ENCODE peak calls at places on chromosomes 1 and 21, in five cellular contexts. M, Q, Y, O and F are unnamed samples.

GRCh38 chr1:173505401-173505800 is 28.3 kb downstream of the PRDX6 start:
- DNase-seq in Y (no peak), M (no peak), O (no peak), Q (no peak), F (no peak)

GRCh38 chr1:162854245-162854860 is 6.6 kb downstream of the CCDC190 start:
- DNase-seq in Y (peak; percentile 67), Q (peak; percentile 55), M (peak; percentile 90), O (peak; percentile 77), F (peak; percentile 73)

GRCh38 chr1:154765970-154766369 is 104.1 kb downstream of the KCNN3 start:
- DNase-seq in O (peak; percentile 63), Y (no peak), M (peak; percentile 29), Q (no peak), F (peak; percentile 25)

GRCh38 chr1:222976453-222976852 is 161.6 kb downstream of the DISP1 start:
- DNase-seq in M (no peak), O (no peak), Y (no peak), Q (no peak), F (no peak)

GRCh38 chr1:201546093-201546492 is 7.2 kb downstream of the NAV1 start:
- DNase-seq in O (no peak), M (no peak), Y (no peak), Q (no peak), F (no peak)

GRCh38 chr1:207672525-207673130 is 27.7 kb downstream of the CR1L start:
- DNase-seq in Q (no peak), Y (no peak), O (peak; percentile 27), M (peak; percentile 25), F (peak; percentile 45)

GRCh38 chr21:17577701-17578100 is 35.0 kb downstream of the BTG3 start:
- DNase-seq in M (no peak), Y (no peak), Q (no peak), O (no peak), F (no peak)

GRCh38 chr1:223411309-223411708 is 18.1 kb downstream of the CCDC185 start:
- DNase-seq in M (no peak), Q (peak; percentile 65), Y (no peak), O (peak; percentile 64), F (no peak)

GRCh38 chr1:172719694-172720138 is 60.8 kb downstream of the FASLG start:
- DNase-seq in Q (no peak), O (peak; percentile 65), M (peak; percentile 46), Y (peak; percentile 24), F (peak; percentile 31)

GRCh38 chr1:94953107-94953506 is 26.2 kb upstream of the CNN3 start:
- DNase-seq in Y (no peak), M (no peak), Q (no peak), O (no peak), F (no peak)

GRCh38 chr1:21901986-21902377 is 35.1 kb downstream of the HSPG2 start:
- DNase-seq in O (no peak), Q (no peak), M (no peak), Y (no peak), F (no peak)

GRCh38 chr1:240254778-240255291 is 163.2 kb downstream of the FMN2 start:
- DNase-seq in Y (no peak), M (no peak), Q (no peak), O (no peak), F (no peak)

GRCh38 chr1:225603538-225604354 is 49.2 kb downstream of the ENAH start:
- DNase-seq in Y (no peak), M (peak; percentile 51), O (peak; percentile 46), Q (no peak), F (no peak)

GRCh38 chr1:116826818-116827606 is 72.8 kb downstream of the CD2 start:
- DNase-seq in Y (no peak), O (no peak), M (peak; percentile 64), Q (no peak), F (no peak)

GRCh38 chr1:58818075-58818474 is 34.2 kb upstream of the JUN start:
- DNase-seq in Q (peak; percentile 86), Y (no peak), M (peak; percentile 94), O (peak; percentile 44), F (no peak)

GRCh38 chr21:28253378-28253777 is 739.3 kb downstream of the LTN1 start:
- DNase-seq in M (peak; percentile 43), O (peak; percentile 56), Y (no peak), Q (no peak), F (no peak)

GRCh38 chr1:63818567-63819340 is 44.9 kb downstream of the ROR1 start:
- DNase-seq in O (no peak), Q (no peak), Y (no peak), M (no peak), F (no peak)

GRCh38 chr1:96059276-96059675 is 662.3 kb upstream of the PTBP2 start:
- DNase-seq in Q (no peak), Y (no peak), O (no peak), M (no peak), F (no peak)

GRCh38 chr1:166354411-166354810 is 187.6 kb upstream of the FAM78B start:
- DNase-seq in Q (no peak), Y (no peak), O (no peak), M (no peak), F (no peak)

GRCh38 chr1:211647666-211648065 is 27.8 kb downstream of the NEK2 start:
- DNase-seq in Q (no peak), Y (no peak), M (no peak), O (no peak), F (no peak)

GRCh38 chr1:106748581-106748980 is 307.9 kb upstream of the PRMT6 start:
- DNase-seq in M (no peak), Q (no peak), O (no peak), Y (no peak), F (no peak)

GRCh38 chr1:8343464-8344001 is 25.6 kb downstream of the SLC45A1 start:
- DNase-seq in Y (peak; percentile 66), M (peak; percentile 94), O (peak; percentile 94), Q (peak; percentile 89), F (no peak)

GRCh38 chr1:111814305-111814628 is 58.6 kb downstream of the DDX20 start:
- DNase-seq in Q (no peak), M (no peak), Y (no peak), O (no peak), F (no peak)

GRCh38 chr1:65812065-65812464 is 19.4 kb downstream of the PDE4B start:
- DNase-seq in Y (peak; percentile 16), O (peak; percentile 65), M (peak; percentile 86), Q (peak; percentile 72), F (peak; percentile 94)

GRCh38 chr1:167705250-167705649 is 16.5 kb upstream of the MPZL1 start:
- DNase-seq in M (no peak), O (no peak), Q (no peak), Y (no peak), F (no peak)